ENCODE peak calls at places on chromosomes 16 and 17, in seven cellular contexts. B, G, O, M, K, R and H are unnamed samples.

GRCh38 chr17:68248199-68248825 is 469 bp downstream of the AMZ2 start:
- DNase-seq in K (no peak), B (peak), M (no peak), G (peak), O (no peak), R (no peak), H (peak)

GRCh38 chr17:31571124-31571892 is 179.8 kb downstream of the RAB11FIP4 start:
- DNase-seq in B (peak), G (peak), M (no peak), K (peak), R (no peak), O (no peak), H (no peak)

GRCh38 chr16:19083670-19084069 is 16.3 kb downstream of the COQ7 start:
- DNase-seq in O (no peak), K (no peak), M (no peak), R (no peak), B (no peak), G (no peak), H (no peak)

GRCh38 chr17:45265823-45266222 is 3.9 kb upstream of the SPATA32 start:
- DNase-seq in K (peak), R (no peak), M (no peak), G (peak), B (no peak), O (peak), H (no peak)

GRCh38 chr17:66900126-66901010 is 64.1 kb upstream of the CACNG4 start:
- DNase-seq in M (no peak), O (no peak), B (no peak), G (peak), K (no peak), R (no peak), H (no peak)

GRCh38 chr17:30222741-30223175 is 12.7 kb downstream of the SLC6A4 start:
- DNase-seq in R (no peak), G (no peak), B (peak), O (no peak), K (no peak), M (no peak), H (no peak)

GRCh38 chr16:87203060-87203656 is 114.0 kb downstream of the C16orf95 start:
- DNase-seq in K (peak), M (peak), G (peak), B (peak), O (peak), R (peak), H (peak)

GRCh38 chr17:59466943-59467801 is 98.2 kb upstream of the DHX40 start:
- DNase-seq in O (no peak), R (no peak), M (no peak), B (no peak), K (no peak), G (no peak), H (no peak)

GRCh38 chr16:30524575-30525571 is 1.5 kb downstream of the ZNF768 start:
- DNase-seq in M (no peak), R (no peak), B (no peak), O (no peak), G (no peak), K (no peak), H (no peak)

GRCh38 chr17:39979865-39980401 is 674 bp upstream of the PSMD3 start:
- DNase-seq in G (no peak), B (peak), M (no peak), K (peak), R (peak), O (no peak), H (peak)

GRCh38 chr17:71329310-71330098 is 791.3 kb upstream of the SOX9 start:
- DNase-seq in G (no peak), B (peak), K (no peak), M (no peak), O (no peak), R (no peak), H (no peak)

GRCh38 chr17:66270106-66270505 is 32.3 kb upstream of the PRKCA start:
- DNase-seq in M (no peak), K (no peak), G (no peak), O (no peak), R (no peak), B (no peak), H (no peak)

GRCh38 chr17:75807861-75808260 is 23.3 kb downstream of the UNK start:
- DNase-seq in B (no peak), R (no peak), K (no peak), G (no peak), O (no peak), M (no peak), H (no peak)

GRCh38 chr17:21272881-21273839 is 11.4 kb upstream of the MAP2K3 start:
- DNase-seq in R (no peak), B (no peak), G (no peak), K (no peak), M (no peak), O (no peak), H (no peak)

GRCh38 chr16:85357924-85358505 is 245.7 kb upstream of the CIBAR2 start:
- DNase-seq in R (no peak), B (no peak), O (no peak), M (no peak), K (no peak), G (no peak), H (no peak)

GRCh38 chr16:74466872-74467271 is 45.6 kb upstream of the CLEC18B start:
- DNase-seq in B (no peak), G (no peak), M (no peak), R (no peak), O (no peak), K (no peak), H (no peak)

GRCh38 chr16:84913315-84913714 is 93.5 kb downstream of the CRISPLD2 start:
- DNase-seq in K (no peak), B (no peak), O (no peak), G (no peak), R (no peak), M (no peak), H (no peak)

GRCh38 chr16:84618428-84619102 is 687 bp upstream of the COTL1 start:
- DNase-seq in G (peak), O (peak), K (peak), B (peak), M (no peak), R (no peak), H (no peak)

GRCh38 chr17:11880714-11881113 is 116.6 kb downstream of the ZNF18 start:
- DNase-seq in M (no peak), R (no peak), K (no peak), O (no peak), B (peak), G (no peak), H (no peak)

GRCh38 chr16:86510465-86511261 is at the start of gene FOXF1:
- DNase-seq in K (no peak), O (no peak), R (no peak), G (peak), M (no peak), B (no peak), H (no peak)

GRCh38 chr16:22664132-22664531 is 149.8 kb upstream of the HS3ST2 start:
- DNase-seq in G (no peak), O (no peak), M (no peak), R (no peak), B (no peak), K (no peak), H (no peak)

GRCh38 chr16:590165-590874 is 454 bp downstream of the RAB40C start:
- DNase-seq in B (no peak), O (no peak), M (no peak), K (no peak), R (no peak), G (peak), H (no peak)

GRCh38 chr17:75011788-75012319 is 616 bp upstream of the MRPL58 start:
- DNase-seq in R (no peak), M (no peak), B (peak), K (no peak), O (no peak), G (peak), H (no peak)

GRCh38 chr17:55706808-55707773 is 15.6 kb downstream of the TMEM100 start:
- DNase-seq in K (no peak), R (no peak), M (no peak), B (no peak), G (no peak), O (no peak), H (no peak)

GRCh38 chr17:35002876-35003551 is 22.7 kb downstream of the LIG3 start:
- DNase-seq in O (no peak), M (no peak), G (peak), B (no peak), K (no peak), R (no peak), H (no peak)

GRCh38 chr17:62920300-62920699 is 45.7 kb upstream of the TANC2 start:
- DNase-seq in K (no peak), R (no peak), O (no peak), M (no peak), B (no peak), G (no peak), H (no peak)

GRCh38 chr16:3170440-3171180 is 17.4 kb upstream of the OR1F1 start:
- DNase-seq in B (no peak), M (no peak), G (no peak), O (no peak), R (no peak), K (no peak), H (no peak)

GRCh38 chr17:43579570-43580140 is 33.5 kb upstream of the ETV4 start:
- DNase-seq in B (no peak), K (peak), M (no peak), O (peak), R (no peak), G (peak), H (no peak)

GRCh38 chr17:65593870-65594584 is 32.6 kb upstream of the AXIN2 start:
- DNase-seq in R (peak), M (no peak), G (peak), B (no peak), O (no peak), K (no peak), H (no peak)

GRCh38 chr17:76969598-76970172 is 101.5 kb downstream of the MGAT5B start:
- DNase-seq in O (no peak), K (no peak), M (no peak), B (no peak), G (no peak), R (peak), H (no peak)